ENCODE peak calls at places on chromosomes 13 and 19, in eight cellular contexts. One of them, this sample, is unnamed.

GRCh38 chr19:50507376-50507775 is 3.6 kb downstream of the JOSD2 start:
- DNase-seq in heart right ventricle: no peak
- DNase-seq in Caco-2: no peak
- DNase-seq in body of pancreas: no peak
- DNase-seq in AG09309: no peak
- DNase-seq in fibroblast of mammary gland: no peak
- DNase-seq in transverse colon: no peak
- DNase-seq in upper lobe of left lung: no peak
- DNase-seq in this sample: no peak

GRCh38 chr19:18357442-18358264 is 17.3 kb downstream of the PGPEP1 start:
- DNase-seq in fibroblast of mammary gland: no peak
- DNase-seq in AG09309: no peak
- DNase-seq in transverse colon: no peak
- DNase-seq in Caco-2: no peak
- DNase-seq in heart right ventricle: no peak
- DNase-seq in upper lobe of left lung: no peak
- DNase-seq in body of pancreas: peak
- DNase-seq in this sample: no peak

GRCh38 chr19:34278783-34279182 is 24.4 kb downstream of the GARRE1 start:
- DNase-seq in Caco-2: no peak
- DNase-seq in fibroblast of mammary gland: no peak
- DNase-seq in transverse colon: no peak
- DNase-seq in heart right ventricle: no peak
- DNase-seq in AG09309: no peak
- DNase-seq in body of pancreas: no peak
- DNase-seq in upper lobe of left lung: no peak
- DNase-seq in this sample: no peak

GRCh38 chr13:82571653-82572052 is 1310.6 kb downstream of the SLITRK1 start:
- DNase-seq in body of pancreas: no peak
- DNase-seq in transverse colon: no peak
- DNase-seq in Caco-2: no peak
- DNase-seq in upper lobe of left lung: no peak
- DNase-seq in heart right ventricle: no peak
- DNase-seq in fibroblast of mammary gland: no peak
- DNase-seq in AG09309: no peak
- DNase-seq in this sample: no peak

GRCh38 chr19:48498576-48498879 is 13.1 kb downstream of the LMTK3 start:
- DNase-seq in Caco-2: no peak
- DNase-seq in transverse colon: no peak
- DNase-seq in heart right ventricle: no peak
- DNase-seq in body of pancreas: no peak
- DNase-seq in AG09309: no peak
- DNase-seq in fibroblast of mammary gland: no peak
- DNase-seq in upper lobe of left lung: no peak
- DNase-seq in this sample: no peak

GRCh38 chr19:24048261-24048660 is 38.7 kb upstream of the ZNF254 start:
- DNase-seq in body of pancreas: no peak
- DNase-seq in fibroblast of mammary gland: no peak
- DNase-seq in Caco-2: no peak
- DNase-seq in AG09309: no peak
- DNase-seq in transverse colon: no peak
- DNase-seq in heart right ventricle: no peak
- DNase-seq in upper lobe of left lung: no peak
- DNase-seq in this sample: no peak

GRCh38 chr19:18119243-18120105 is 21.9 kb downstream of the MAST3 start:
- DNase-seq in Caco-2: no peak
- DNase-seq in heart right ventricle: no peak
- DNase-seq in body of pancreas: no peak
- DNase-seq in AG09309: no peak
- DNase-seq in transverse colon: peak
- DNase-seq in upper lobe of left lung: no peak
- DNase-seq in fibroblast of mammary gland: no peak
- DNase-seq in this sample: no peak

GRCh38 chr19:44611812-44612295 is 1.5 kb upstream of the IGSF23 start:
- DNase-seq in Caco-2: peak
- DNase-seq in body of pancreas: peak
- DNase-seq in transverse colon: no peak
- DNase-seq in heart right ventricle: no peak
- DNase-seq in fibroblast of mammary gland: no peak
- DNase-seq in upper lobe of left lung: peak
- DNase-seq in AG09309: no peak
- DNase-seq in this sample: no peak

GRCh38 chr13:39263531-39263930 is 225.3 kb downstream of the NHLRC3 start:
- DNase-seq in Caco-2: no peak
- DNase-seq in transverse colon: no peak
- DNase-seq in heart right ventricle: no peak
- DNase-seq in upper lobe of left lung: no peak
- DNase-seq in body of pancreas: no peak
- DNase-seq in AG09309: no peak
- DNase-seq in fibroblast of mammary gland: no peak
- DNase-seq in this sample: no peak

GRCh38 chr19:45901432-45901903 is 945 bp downstream of the MYPOP start:
- DNase-seq in transverse colon: peak
- DNase-seq in body of pancreas: peak
- DNase-seq in fibroblast of mammary gland: peak
- DNase-seq in heart right ventricle: no peak
- DNase-seq in AG09309: no peak
- DNase-seq in Caco-2: peak
- DNase-seq in upper lobe of left lung: peak
- DNase-seq in this sample: no peak

GRCh38 chr13:30112602-30113435 is 194.5 kb downstream of the KATNAL1 start:
- DNase-seq in Caco-2: peak
- DNase-seq in transverse colon: peak
- DNase-seq in fibroblast of mammary gland: peak
- DNase-seq in upper lobe of left lung: peak
- DNase-seq in AG09309: peak
- DNase-seq in heart right ventricle: peak
- DNase-seq in body of pancreas: peak
- DNase-seq in this sample: peak

GRCh38 chr13:100490692-100491091 is 97.9 kb downstream of the GGACT start:
- DNase-seq in body of pancreas: no peak
- DNase-seq in Caco-2: peak
- DNase-seq in transverse colon: no peak
- DNase-seq in fibroblast of mammary gland: no peak
- DNase-seq in heart right ventricle: no peak
- DNase-seq in AG09309: no peak
- DNase-seq in upper lobe of left lung: peak
- DNase-seq in this sample: no peak

GRCh38 chr19:10149427-10149826 is 29.7 kb upstream of the EIF3G start:
- DNase-seq in transverse colon: no peak
- DNase-seq in body of pancreas: no peak
- DNase-seq in AG09309: no peak
- DNase-seq in upper lobe of left lung: no peak
- DNase-seq in fibroblast of mammary gland: no peak
- DNase-seq in heart right ventricle: no peak
- DNase-seq in Caco-2: no peak
- DNase-seq in this sample: no peak

GRCh38 chr13:42041684-42042035 is 6.8 kb upstream of the DGKH start:
- DNase-seq in heart right ventricle: peak
- DNase-seq in transverse colon: peak
- DNase-seq in upper lobe of left lung: peak
- DNase-seq in fibroblast of mammary gland: peak
- DNase-seq in Caco-2: peak
- DNase-seq in body of pancreas: peak
- DNase-seq in AG09309: no peak
- DNase-seq in this sample: no peak

GRCh38 chr19:18293642-18294466 is 12.4 kb upstream of the JUND start:
- DNase-seq in fibroblast of mammary gland: no peak
- DNase-seq in transverse colon: no peak
- DNase-seq in heart right ventricle: no peak
- DNase-seq in Caco-2: no peak
- DNase-seq in body of pancreas: no peak
- DNase-seq in AG09309: no peak
- DNase-seq in upper lobe of left lung: no peak
- DNase-seq in this sample: no peak

GRCh38 chr19:28296506-28296905 is 916.4 kb downstream of the UQCRFS1 start:
- DNase-seq in transverse colon: no peak
- DNase-seq in Caco-2: no peak
- DNase-seq in AG09309: peak
- DNase-seq in upper lobe of left lung: no peak
- DNase-seq in body of pancreas: no peak
- DNase-seq in heart right ventricle: no peak
- DNase-seq in fibroblast of mammary gland: peak
- DNase-seq in this sample: no peak

GRCh38 chr13:36261976-36262375 is 35.6 kb downstream of the CCDC169 start:
- DNase-seq in heart right ventricle: no peak
- DNase-seq in fibroblast of mammary gland: peak
- DNase-seq in upper lobe of left lung: no peak
- DNase-seq in body of pancreas: no peak
- DNase-seq in Caco-2: no peak
- DNase-seq in transverse colon: no peak
- DNase-seq in AG09309: no peak
- DNase-seq in this sample: no peak

GRCh38 chr13:40920826-40921225 is 98.3 kb downstream of the ELF1 start:
- DNase-seq in upper lobe of left lung: no peak
- DNase-seq in heart right ventricle: no peak
- DNase-seq in transverse colon: no peak
- DNase-seq in body of pancreas: no peak
- DNase-seq in Caco-2: no peak
- DNase-seq in AG09309: no peak
- DNase-seq in fibroblast of mammary gland: peak
- DNase-seq in this sample: no peak

GRCh38 chr13:32881074-32881791 is 135.0 kb upstream of the KL start:
- DNase-seq in heart right ventricle: no peak
- DNase-seq in AG09309: peak
- DNase-seq in upper lobe of left lung: no peak
- DNase-seq in transverse colon: no peak
- DNase-seq in body of pancreas: no peak
- DNase-seq in Caco-2: no peak
- DNase-seq in fibroblast of mammary gland: peak
- DNase-seq in this sample: no peak

DNA sequence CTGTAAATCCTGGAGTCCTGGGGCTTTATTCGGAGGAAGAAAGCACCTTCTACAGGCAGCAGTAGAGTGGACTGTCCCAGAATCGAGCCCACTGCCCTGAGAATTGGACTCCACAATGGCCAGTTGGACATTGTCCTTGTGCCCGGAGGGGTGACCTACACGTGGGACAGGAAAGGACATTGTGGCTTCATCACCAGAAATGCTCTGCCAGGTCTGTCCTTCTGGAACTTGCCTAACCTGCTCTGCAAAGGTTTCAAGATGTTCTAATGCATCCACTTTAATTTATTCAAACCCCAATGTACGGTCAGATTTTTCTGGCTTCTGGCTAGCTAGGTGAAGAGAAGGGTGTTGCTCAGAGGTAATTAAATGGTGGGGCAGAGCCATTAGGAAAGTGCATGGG is 32.4 kb upstream of the SPATA13 start:
- DNase-seq in AG09309: no peak
- DNase-seq in fibroblast of mammary gland: no peak
- DNase-seq in heart right ventricle: no peak
- DNase-seq in body of pancreas: no peak
- DNase-seq in Caco-2: no peak
- DNase-seq in transverse colon: no peak
- DNase-seq in upper lobe of left lung: no peak
- DNase-seq in this sample: no peak
- H3K4me3 ChIP-seq in AG09309: no peak
- H3K4me3 ChIP-seq in fibroblast of mammary gland: no peak
- H3K4me3 ChIP-seq in heart right ventricle: no peak
- H3K4me3 ChIP-seq in body of pancreas: no peak
- H3K4me3 ChIP-seq in Caco-2: no peak
- H3K4me3 ChIP-seq in transverse colon: no peak
- H3K4me3 ChIP-seq in upper lobe of left lung: no peak
- H3K4me3 ChIP-seq in this sample: no peak

GRCh38 chr13:96967248-96967745 is 27.0 kb downstream of the OXGR1 start:
- DNase-seq in body of pancreas: no peak
- DNase-seq in heart right ventricle: no peak
- DNase-seq in fibroblast of mammary gland: no peak
- DNase-seq in Caco-2: peak
- DNase-seq in AG09309: no peak
- DNase-seq in upper lobe of left lung: no peak
- DNase-seq in transverse colon: no peak
- DNase-seq in this sample: no peak
- TF ChIP-seq CTCF in body of pancreas: no peak
- TF ChIP-seq CTCF in heart right ventricle: no peak
- TF ChIP-seq CTCF in fibroblast of mammary gland: peak
- TF ChIP-seq CTCF in Caco-2: peak
- TF ChIP-seq CTCF in AG09309: no peak
- TF ChIP-seq CTCF in upper lobe of left lung: no peak
- TF ChIP-seq CTCF in transverse colon: no peak
- TF ChIP-seq CTCF in this sample: no peak

GRCh38 chr19:2624537-2625091 is 77.9 kb downstream of the GNG7 start:
- DNase-seq in fibroblast of mammary gland: no peak
- DNase-seq in Caco-2: peak
- DNase-seq in upper lobe of left lung: peak
- DNase-seq in transverse colon: no peak
- DNase-seq in body of pancreas: peak
- DNase-seq in AG09309: no peak
- DNase-seq in heart right ventricle: peak
- DNase-seq in this sample: no peak
- H3K4me3 ChIP-seq in fibroblast of mammary gland: no peak
- H3K4me3 ChIP-seq in Caco-2: no peak
- H3K4me3 ChIP-seq in upper lobe of left lung: no peak
- H3K4me3 ChIP-seq in transverse colon: no peak
- H3K4me3 ChIP-seq in body of pancreas: no peak
- H3K4me3 ChIP-seq in AG09309: no peak
- H3K4me3 ChIP-seq in heart right ventricle: no peak
- H3K4me3 ChIP-seq in this sample: no peak

DNA sequence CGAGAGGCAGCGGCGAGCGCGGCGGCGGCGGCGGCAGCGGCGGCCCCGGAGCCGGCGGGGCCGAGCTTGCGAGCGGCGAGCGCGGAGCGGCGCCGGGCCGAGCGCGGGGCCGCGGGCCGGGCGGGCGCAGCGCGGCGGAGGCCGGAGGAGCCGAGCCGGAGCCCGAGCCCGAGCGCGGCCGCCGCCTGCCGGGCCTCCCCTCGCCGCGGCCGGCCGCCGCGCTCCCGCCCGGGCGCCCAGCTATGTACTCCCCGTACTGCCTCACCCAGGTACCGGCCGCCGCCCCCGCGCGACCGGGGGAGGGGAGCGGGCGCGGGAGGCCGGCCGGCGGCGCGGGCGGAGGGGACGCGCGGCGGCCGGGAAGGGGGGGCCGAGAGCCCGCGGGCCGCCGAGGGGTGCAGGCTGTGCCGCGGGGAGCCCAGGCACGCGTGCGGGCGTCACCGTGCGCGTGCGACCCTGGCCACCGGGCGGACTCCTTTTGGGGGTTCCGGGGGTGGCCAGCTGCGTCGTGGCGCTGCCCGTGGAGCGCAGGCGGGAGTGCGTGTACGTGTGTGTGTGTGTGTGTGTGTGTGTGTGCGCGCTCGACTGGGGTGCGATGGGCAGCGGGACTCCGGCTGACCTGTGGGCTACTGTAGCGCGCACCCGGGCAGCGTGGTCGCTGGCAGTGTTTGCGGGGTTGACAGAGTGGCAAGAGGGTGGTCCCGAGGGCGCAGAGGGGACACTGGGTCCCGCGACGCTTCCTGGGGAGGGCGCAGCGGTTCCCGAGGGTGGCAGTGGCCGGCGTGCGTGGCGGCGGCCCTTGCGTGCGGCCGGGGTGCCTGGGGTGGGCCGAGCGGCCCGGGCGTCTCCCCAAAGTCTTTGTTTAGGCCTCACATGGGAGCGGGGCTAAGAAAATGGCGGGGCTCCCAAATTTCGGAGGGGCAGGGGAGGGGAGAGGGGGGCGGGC is 594 bp downstream of the NFIX start:
- DNase-seq in transverse colon: no peak
- DNase-seq in AG09309: no peak
- DNase-seq in body of pancreas: peak
- DNase-seq in upper lobe of left lung: no peak
- DNase-seq in heart right ventricle: peak
- DNase-seq in fibroblast of mammary gland: no peak
- DNase-seq in Caco-2: peak
- DNase-seq in this sample: no peak
- TF ChIP-seq CTCF in transverse colon: no peak
- TF ChIP-seq CTCF in AG09309: no peak
- TF ChIP-seq CTCF in body of pancreas: no peak
- TF ChIP-seq CTCF in upper lobe of left lung: no peak
- TF ChIP-seq CTCF in heart right ventricle: no peak
- TF ChIP-seq CTCF in fibroblast of mammary gland: no peak
- TF ChIP-seq CTCF in Caco-2: no peak
- TF ChIP-seq CTCF in this sample: no peak

This sample was measured in GM12864.